ENCODE peak calls at places on chromosome 16, in nine cellular contexts. T is tibial artery; J is NCI-H510A treated with DMSO at 0.1 percent for 48 hours; P is kidney; G is HEK293T; K is foreskin fibroblast; D is COR-L47; R is CD4-positive, alpha-beta memory T cell; X is AG04450. M is an unnamed sample.

GRCh38 chr16:82995286-82995926 is 368.6 kb downstream of the CDH13 start:
- DNase-seq in T (no peak), J (peak), P (no peak), G (no peak), K (no peak), D (no peak), R (no peak), X (no peak), M (no peak)

GRCh38 chr16:28878083-28878926 is at the start of gene ATP2A1:
- DNase-seq in T (no peak), J (no peak), P (no peak), G (no peak), K (no peak), D (no peak), R (no peak), X (no peak), M (no peak)

GRCh38 chr16:998615-999014 is 17.0 kb downstream of the SOX8 start:
- DNase-seq in T (no peak), J (no peak), P (no peak), G (no peak), K (no peak), D (no peak), R (no peak), X (no peak), M (no peak)

GRCh38 chr16:30551781-30552180 is 6.4 kb downstream of the ZNF764 start:
- DNase-seq in T (no peak), J (no peak), P (no peak), G (no peak), K (peak), D (no peak), R (peak), X (no peak), M (no peak)

GRCh38 chr16:11612110-11612981 is 25.6 kb upstream of the LITAF start:
- DNase-seq in T (no peak), J (no peak), P (peak), G (no peak), K (no peak), D (no peak), R (no peak), X (no peak), M (no peak)

GRCh38 chr16:28186752-28187151 is 25.0 kb downstream of the XPO6 start:
- DNase-seq in T (no peak), J (no peak), P (no peak), G (no peak), K (peak), D (no peak), R (peak), X (no peak), M (no peak)

GRCh38 chr16:9134739-9135138 is 43.3 kb downstream of the HAPSTR1 start:
- DNase-seq in T (peak), J (peak), P (peak), G (peak), K (peak), D (peak), R (peak), X (no peak), M (peak)

GRCh38 chr16:87954826-87955225 is 3.6 kb downstream of the BANP start:
- DNase-seq in T (no peak), J (no peak), P (peak), G (no peak), K (no peak), D (no peak), R (no peak), X (no peak), M (no peak)

GRCh38 chr16:87216148-87216823 is 100.9 kb downstream of the C16orf95 start:
- DNase-seq in T (peak), J (no peak), P (no peak), G (no peak), K (peak), D (no peak), R (no peak), X (no peak), M (no peak)

GRCh38 chr16:78624349-78624748 is 524.9 kb downstream of the WWOX start:
- DNase-seq in T (no peak), J (no peak), P (no peak), G (no peak), K (no peak), D (no peak), R (no peak), X (no peak), M (no peak)

GRCh38 chr16:7509919-7510705 is 177.5 kb downstream of the RBFOX1 start:
- DNase-seq in T (no peak), J (no peak), P (no peak), G (no peak), K (no peak), D (no peak), R (no peak), X (no peak), M (no peak)

GRCh38 chr16:19853973-19854876 is 30.4 kb downstream of the GPRC5B start:
- DNase-seq in T (no peak), J (no peak), P (no peak), G (no peak), K (no peak), D (no peak), R (no peak), X (no peak), M (no peak)

GRCh38 chr16:23324727-23325126 is 22.6 kb downstream of the SCNN1B start:
- DNase-seq in T (no peak), J (peak), P (peak), G (no peak), K (no peak), D (peak), R (no peak), X (no peak), M (no peak)

M was measured in COLO829.